ENCODE peak calls at places on chromosomes 6 and 20, in five cellular contexts. E, G, S, B and W are unnamed samples.

GRCh38 chr6:157386023-157386422 is 5.0 kb downstream of the ZDHHC14 start:
- DNase-seq in E (no peak), G (no peak), S (no peak), B (no peak), W (no peak)

GRCh38 chr6:85250586-85251216 is 199.2 kb upstream of the NT5E start:
- DNase-seq in E (peak; percentile 9), G (no peak), S (peak; percentile 43), B (no peak), W (no peak)

GRCh38 chr6:160978141-160978926 is 13.2 kb upstream of the MAP3K4 start:
- DNase-seq in E (peak; percentile 71), G (peak; percentile 77), S (peak; percentile 15), B (no peak), W (no peak)

GRCh38 chr20:12891643-12892042 is 117.1 kb upstream of the SPTLC3 start:
- DNase-seq in E (no peak), G (peak; percentile 62), S (no peak), B (no peak), W (no peak)

GRCh38 chr6:43517503-43518357 is 841 bp downstream of the POLR1C start:
- DNase-seq in E (peak; percentile 27), G (no peak), S (peak; percentile 24), B (no peak), W (no peak)

GRCh38 chr6:25061289-25061945 is 125.7 kb upstream of the RIPOR2 start:
- DNase-seq in E (no peak), G (no peak), S (no peak), B (no peak), W (no peak)

GRCh38 chr6:33981421-33981820 is 164.5 kb downstream of the GRM4 start:
- DNase-seq in E (no peak), G (no peak), S (no peak), B (peak; percentile 56), W (peak; percentile 65)

GRCh38 chr20:4925842-4926530 is 75.3 kb downstream of the SLC23A2 start:
- DNase-seq in E (peak; percentile 85), G (no peak), S (peak; percentile 28), B (peak; percentile 81), W (no peak)

GRCh38 chr20:37944456-37944981 is 41.6 kb downstream of the VSTM2L start:
- DNase-seq in E (no peak), G (peak; percentile 70), S (no peak), B (peak; percentile 74), W (peak; percentile 80)

GRCh38 chr20:25018841-25019240 is 26.3 kb upstream of the APMAP start:
- DNase-seq in E (no peak), G (no peak), S (no peak), B (peak; percentile 57), W (no peak)

GRCh38 chr6:158865769-158866168 is 46.6 kb upstream of the EZR start:
- DNase-seq in E (no peak), G (no peak), S (no peak), B (no peak), W (no peak)

GRCh38 chr6:19135706-19136105 is 701.5 kb upstream of the ID4 start:
- DNase-seq in E (no peak), G (no peak), S (no peak), B (no peak), W (no peak)

GRCh38 chr6:158819213-158819976 is at the start of gene EZR:
- DNase-seq in E (peak; percentile 80), G (no peak), S (peak; percentile 76), B (peak; percentile 95), W (no peak)

GRCh38 chr20:24953621-24954133 is 4.6 kb downstream of the CST7 start:
- DNase-seq in E (no peak), G (no peak), S (no peak), B (peak; percentile 83), W (peak; percentile 82)

GRCh38 chr20:64077876-64078551 is 1.3 kb downstream of the RGS19 start:
- DNase-seq in E (no peak), G (no peak), S (no peak), B (no peak), W (no peak)

GRCh38 chr6:44851176-44851575 is 463.7 kb downstream of the CDC5L start:
- DNase-seq in E (peak; percentile 57), G (no peak), S (peak; percentile 34), B (no peak), W (no peak)

GRCh38 chr20:5402903-5403531 is 86.3 kb upstream of the PROKR2 start:
- DNase-seq in E (peak; percentile 44), G (peak; percentile 84), S (peak; percentile 51), B (no peak), W (no peak)

GRCh38 chr6:110217255-110217654 is 37.0 kb downstream of the CDC40 start:
- DNase-seq in E (peak; percentile 39), G (no peak), S (no peak), B (no peak), W (no peak)

GRCh38 chr6:56370591-56371198 is 123.3 kb upstream of the COL21A1 start:
- DNase-seq in E (peak; percentile 95), G (no peak), S (peak; percentile 93), B (no peak), W (no peak)

GRCh38 chr6:13526718-13527668 is 39.6 kb upstream of the GFOD1 start:
- DNase-seq in E (peak; percentile 55), G (no peak), S (peak; percentile 35), B (peak; percentile 56), W (no peak)

GRCh38 chr6:62519574-62519973 is 233.5 kb upstream of the KHDRBS2 start:
- DNase-seq in E (no peak), G (no peak), S (no peak), B (no peak), W (no peak)

GRCh38 chr6:63214816-63215215 is 3.5 kb downstream of the FKBP1C start:
- DNase-seq in E (no peak), G (no peak), S (no peak), B (no peak), W (no peak)

GRCh38 chr20:38599410-38599882 is 2.2 kb upstream of the ARHGAP40 start:
- DNase-seq in E (peak; percentile 69), G (no peak), S (peak; percentile 72), B (no peak), W (no peak)

GRCh38 chr20:29408034-29408695 is 1849.3 kb upstream of the DEFB115 start:
- DNase-seq in E (no peak), G (no peak), S (no peak), B (no peak), W (no peak)

GRCh38 chr6:147141690-147142308 is 62.4 kb upstream of the STXBP5 start:
- DNase-seq in E (peak; percentile 72), G (no peak), S (peak; percentile 44), B (no peak), W (no peak)

GRCh38 chr20:346033-346639 is 775 bp upstream of the NRSN2 start:
- DNase-seq in E (no peak), G (no peak), S (no peak), B (no peak), W (no peak)

GRCh38 chr6:85864453-85865401 is 222.0 kb upstream of the SYNCRIP start:
- DNase-seq in E (peak; percentile 64), G (no peak), S (peak; percentile 65), B (no peak), W (no peak)

GRCh38 chr6:145349950-145350510 is 385.3 kb downstream of the EPM2A start:
- DNase-seq in E (no peak), G (no peak), S (no peak), B (no peak), W (no peak)

GRCh38 chr6:46323312-46323965 is 152.7 kb upstream of the ENPP5 start:
- DNase-seq in E (peak; percentile 39), G (no peak), S (peak; percentile 77), B (no peak), W (no peak)

GRCh38 chr20:48668451-48668946 is 159.3 kb downstream of the PREX1 start:
- DNase-seq in E (no peak), G (no peak), S (no peak), B (no peak), W (no peak)

GRCh38 chr20:19973920-19974620 is 43.1 kb upstream of the NAA20 start:
- DNase-seq in E (peak; percentile 80), G (peak; percentile 94), S (peak; percentile 90), B (peak; percentile 95), W (no peak)

GRCh38 chr6:26640806-26641205 is 18.7 kb downstream of the ZNF322 start:
- DNase-seq in E (no peak), G (no peak), S (no peak), B (no peak), W (no peak)

GRCh38 chr20:3781153-3781910 is at the start of gene SPEF1:
- DNase-seq in E (peak; percentile 92), G (peak; percentile 93), S (peak; percentile 95), B (peak; percentile 92), W (peak; percentile 91)

GRCh38 chr20:62405108-62405980 is 1.7 kb downstream of the CABLES2 start:
- DNase-seq in E (peak; percentile 44), G (no peak), S (peak; percentile 72), B (no peak), W (no peak)

GRCh38 chr6:134288538-134289203 is 29.2 kb downstream of the SGK1 start:
- DNase-seq in E (peak; percentile 83), G (no peak), S (peak; percentile 75), B (no peak), W (no peak)

GRCh38 chr6:82988904-82989303 is 76.7 kb downstream of the UBE3D start:
- DNase-seq in E (no peak), G (no peak), S (no peak), B (no peak), W (no peak)

GRCh38 chr6:170375661-170376060 is 69.1 kb downstream of the FAM120B start:
- DNase-seq in E (no peak), G (no peak), S (no peak), B (no peak), W (no peak)

GRCh38 chr6:22732186-22732970 is 163.0 kb downstream of the HDGFL1 start:
- DNase-seq in E (no peak), G (no peak), S (no peak), B (no peak), W (no peak)

GRCh38 chr6:22737331-22737730 is 168.0 kb downstream of the HDGFL1 start:
- DNase-seq in E (peak; percentile 53), G (no peak), S (peak; percentile 33), B (no peak), W (no peak)
- TF ChIP-seq CTCF in E (peak; percentile 50), G (no peak), S (peak; percentile 31), B (no peak), W (peak; percentile 56)

GRCh38 chr6:89032599-89032998 is 48.0 kb upstream of the PNRC1 start:
- DNase-seq in E (peak; percentile 32), G (no peak), S (peak; percentile 33), B (no peak), W (no peak)
- TF ChIP-seq CTCF in E (no peak), G (peak; percentile 37), S (no peak), B (no peak), W (no peak)

GRCh38 chr20:10665791-10666190 is 8.0 kb downstream of the JAG1 start:
- DNase-seq in E (peak; percentile 80), G (no peak), S (peak; percentile 93), B (peak; percentile 81), W (no peak)
- TF ChIP-seq CTCF in E (peak; percentile 38), G (no peak), S (no peak), B (no peak), W (no peak)

DNA sequence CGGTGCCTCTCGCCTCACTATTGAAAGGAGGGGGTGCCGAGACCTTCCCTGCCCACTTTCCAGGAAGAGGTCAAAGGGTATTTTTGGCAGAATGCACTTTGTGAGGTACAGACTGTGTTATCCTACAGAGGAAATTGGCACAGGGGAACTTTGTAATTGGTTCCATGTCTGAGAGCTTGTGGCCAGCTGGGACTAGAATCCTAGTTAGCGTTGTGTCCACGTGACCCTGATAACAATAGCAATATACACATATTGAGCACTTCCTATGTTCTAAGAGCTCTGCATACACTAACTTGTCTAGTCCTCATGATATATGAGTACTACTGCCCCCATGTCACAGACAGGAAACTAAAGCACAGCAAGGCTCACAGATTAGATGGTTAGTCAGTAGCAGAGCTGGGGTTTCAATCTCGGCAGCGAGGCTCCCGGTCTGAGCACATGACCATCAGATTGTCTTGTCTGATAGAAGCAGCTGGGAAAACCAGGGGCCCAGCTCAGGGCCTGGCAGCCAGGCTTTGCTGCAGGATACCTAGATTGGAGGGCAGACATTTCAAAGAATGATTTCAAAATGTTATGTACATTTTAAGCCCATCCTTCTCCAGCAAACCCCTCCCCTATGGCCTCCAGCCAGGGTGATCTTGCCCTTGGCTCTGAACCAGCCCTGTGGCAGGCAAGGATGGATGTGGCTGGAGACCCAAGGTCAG is 1.4 kb downstream of the MAPK13 start:
- DNase-seq in E (peak; percentile 14), G (no peak), S (peak; percentile 67), B (peak; percentile 87), W (no peak)
- TF ChIP-seq CTCF in E (no peak), G (no peak), S (no peak), B (no peak), W (no peak)